ENCODE peak calls at places on chromosomes 5 and 9, in ten cellular contexts. I, G, A, F, D, L, E, K, Q and R are unnamed samples.

GRCh38 chr9:135716045-135716444 is 14.1 kb downstream of the KCNT1 start:
- DNase-seq in G (no peak), F (no peak), K (no peak), E (no peak), D (no peak), I (no peak), A (no peak), Q (no peak), L (no peak), R (no peak)

GRCh38 chr5:5695266-5695665 is 272.8 kb downstream of the ICE1 start:
- DNase-seq in F (no peak), Q (no peak), D (no peak), G (no peak), I (no peak), A (no peak), K (no peak), L (no peak), E (no peak), R (no peak)

GRCh38 chr9:2255128-2255527 is 240.0 kb downstream of the SMARCA2 start:
- DNase-seq in L (no peak), K (no peak), A (no peak), D (no peak), I (no peak), Q (no peak), G (no peak), E (no peak), F (no peak), R (no peak)

GRCh38 chr5:127934791-127935256 is 148.7 kb upstream of the SLC12A2 start:
- DNase-seq in Q (peak), I (peak), E (no peak), A (peak), K (no peak), L (peak), F (no peak), G (no peak), D (no peak), R (no peak)

GRCh38 chr5:100108883-100109282 is 426.3 kb upstream of the FAM174A start:
- DNase-seq in I (no peak), F (no peak), A (no peak), D (no peak), G (no peak), L (no peak), E (no peak), K (no peak), Q (no peak), R (no peak)

GRCh38 chr5:139140631-139141071 is 57.5 kb downstream of the SIL1 start:
- DNase-seq in D (no peak), F (peak), Q (peak), E (no peak), A (peak), I (peak), G (no peak), L (no peak), K (no peak), R (peak)

GRCh38 chr9:69443178-69443577 is 118.2 kb downstream of the ENTREP1 start:
- DNase-seq in K (no peak), E (no peak), A (no peak), G (no peak), D (peak), L (no peak), I (no peak), Q (no peak), F (no peak), R (no peak)

GRCh38 chr5:171714851-171715250 is 70.8 kb upstream of the SMIM23 start:
- DNase-seq in A (no peak), D (no peak), E (no peak), Q (no peak), G (no peak), L (no peak), K (no peak), I (no peak), F (no peak), R (no peak)

GRCh38 chr5:96197359-96197758 is 235.7 kb downstream of the PCSK1 start:
- DNase-seq in D (no peak), Q (no peak), F (no peak), L (no peak), A (no peak), E (no peak), K (no peak), I (no peak), G (no peak), R (no peak)

GRCh38 chr5:144276034-144276822 is 105.6 kb downstream of the KCTD16 start:
- DNase-seq in L (no peak), A (peak), Q (peak), K (no peak), E (no peak), G (no peak), I (peak), D (no peak), F (no peak), R (no peak)

GRCh38 chr5:95842955-95843544 is 20.5 kb upstream of the GLRX start:
- DNase-seq in E (peak), A (peak), G (peak), F (peak), Q (peak), D (peak), I (peak), K (peak), L (peak), R (peak)

GRCh38 chr9:92508018-92508417 is 25.7 kb upstream of the ASPN start:
- DNase-seq in D (no peak), Q (no peak), F (no peak), I (no peak), E (no peak), A (no peak), L (no peak), G (no peak), K (no peak), R (peak)

GRCh38 chr5:51378415-51378777 is 4.9 kb upstream of the ISL1 start:
- DNase-seq in L (no peak), Q (no peak), I (no peak), F (no peak), K (no peak), D (no peak), G (no peak), E (no peak), A (no peak), R (no peak)

GRCh38 chr9:102225806-102226441 is 487.5 kb upstream of the GRIN3A start:
- DNase-seq in A (peak), K (no peak), L (no peak), E (no peak), Q (no peak), I (no peak), G (no peak), D (no peak), F (no peak), R (no peak)

GRCh38 chr5:134127376-134127861 is 12.9 kb downstream of the TCF7 start:
- DNase-seq in D (no peak), L (peak), F (no peak), A (peak), K (no peak), Q (peak), E (no peak), G (no peak), I (peak), R (no peak)

GRCh38 chr5:144487761-144488160 is 317.1 kb downstream of the KCTD16 start:
- DNase-seq in I (peak), K (no peak), D (no peak), E (no peak), G (no peak), A (no peak), L (no peak), Q (no peak), F (no peak), R (no peak)

GRCh38 chr9:136137321-136138054 is 18.8 kb upstream of the TMEM250 start:
- DNase-seq in E (no peak), Q (no peak), G (no peak), I (no peak), F (no peak), K (no peak), L (no peak), D (no peak), A (no peak), R (no peak)

DNA sequence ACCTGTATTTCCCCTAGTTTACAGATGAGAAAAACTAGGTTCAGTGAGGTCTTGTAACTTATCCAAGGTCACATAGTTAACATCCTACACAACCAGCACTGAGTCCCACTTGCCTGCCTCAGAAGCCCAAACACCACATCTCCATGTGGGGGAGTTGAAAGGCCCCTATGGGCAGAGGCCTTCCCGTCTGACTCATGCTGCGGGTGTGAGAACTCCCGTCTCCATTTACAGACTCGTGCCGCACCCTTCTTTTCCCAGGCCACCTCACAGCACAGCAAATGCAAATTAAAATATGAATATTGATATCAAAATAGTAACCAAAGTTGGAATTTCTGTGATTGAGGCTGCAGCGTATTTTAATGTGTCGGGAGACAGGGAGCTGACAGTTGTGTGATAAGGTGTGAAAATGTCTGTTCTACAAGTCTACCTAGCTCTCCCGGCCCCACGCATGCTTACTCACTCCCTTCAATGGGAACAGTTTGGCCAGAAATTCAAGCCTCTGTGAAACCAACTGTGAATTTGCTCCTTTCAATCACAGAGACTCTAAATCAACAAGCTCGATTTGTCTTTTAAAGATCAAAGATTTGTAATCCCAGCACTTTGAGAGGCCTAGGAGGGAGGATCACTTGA is 90.1 kb downstream of the CRB2 start:
- DNase-seq in D (peak), Q (peak), K (no peak), E (no peak), L (peak), F (no peak), A (peak), G (no peak), I (no peak), R (no peak)
- TF ChIP-seq CTCF in D (no peak), Q (no peak), K (no peak), E (no peak), L (no peak), F (no peak), A (no peak), G (no peak), I (no peak), R (no peak)

GRCh38 chr9:37034320-37034937 is 361 bp upstream of the PAX5 start:
- DNase-seq in K (no peak), F (no peak), E (peak), D (no peak), L (no peak), Q (no peak), G (no peak), I (no peak), A (no peak), R (no peak)
- TF ChIP-seq CTCF in K (no peak), F (no peak), E (peak), D (no peak), L (peak), Q (no peak), G (no peak), I (no peak), A (no peak), R (no peak)

GRCh38 chr9:95087659-95088242 is 229.8 kb downstream of the FANCC start:
- DNase-seq in E (no peak), Q (no peak), K (no peak), L (peak), G (no peak), D (peak), I (no peak), F (no peak), A (no peak), R (peak)
- TF ChIP-seq CTCF in E (peak), Q (no peak), K (peak), L (no peak), G (no peak), D (peak), I (peak), F (no peak), A (peak), R (no peak)

GRCh38 chr5:142640316-142641005 is 45.4 kb downstream of the FGF1 start:
- DNase-seq in A (no peak), K (no peak), E (no peak), G (no peak), D (no peak), I (no peak), Q (no peak), F (no peak), L (no peak), R (no peak)

GRCh38 chr5:142644127-142644526 is 41.8 kb downstream of the FGF1 start:
- DNase-seq in A (no peak), E (no peak), K (no peak), F (no peak), G (no peak), I (peak), L (peak), D (no peak), Q (no peak), R (no peak)

GRCh38 chr5:142641681-142642080 is 44.2 kb downstream of the FGF1 start:
- DNase-seq in I (no peak), E (no peak), F (no peak), G (no peak), D (no peak), A (no peak), K (no peak), Q (no peak), L (no peak), R (no peak)

GRCh38 chr5:142644640-142645361 is 41.1 kb downstream of the FGF1 start:
- DNase-seq in Q (peak), E (no peak), F (peak), K (no peak), A (peak), D (no peak), L (peak), G (no peak), I (peak), R (peak)

GRCh38 chr5:142642427-142642826 is 43.5 kb downstream of the FGF1 start:
- DNase-seq in Q (no peak), G (no peak), E (no peak), K (no peak), D (no peak), I (no peak), A (no peak), F (no peak), L (no peak), R (no peak)
- TF ChIP-seq CTCF in Q (no peak), G (no peak), E (no peak), K (no peak), D (no peak), I (no peak), A (no peak), F (no peak), L (no peak), R (no peak)

DNA sequence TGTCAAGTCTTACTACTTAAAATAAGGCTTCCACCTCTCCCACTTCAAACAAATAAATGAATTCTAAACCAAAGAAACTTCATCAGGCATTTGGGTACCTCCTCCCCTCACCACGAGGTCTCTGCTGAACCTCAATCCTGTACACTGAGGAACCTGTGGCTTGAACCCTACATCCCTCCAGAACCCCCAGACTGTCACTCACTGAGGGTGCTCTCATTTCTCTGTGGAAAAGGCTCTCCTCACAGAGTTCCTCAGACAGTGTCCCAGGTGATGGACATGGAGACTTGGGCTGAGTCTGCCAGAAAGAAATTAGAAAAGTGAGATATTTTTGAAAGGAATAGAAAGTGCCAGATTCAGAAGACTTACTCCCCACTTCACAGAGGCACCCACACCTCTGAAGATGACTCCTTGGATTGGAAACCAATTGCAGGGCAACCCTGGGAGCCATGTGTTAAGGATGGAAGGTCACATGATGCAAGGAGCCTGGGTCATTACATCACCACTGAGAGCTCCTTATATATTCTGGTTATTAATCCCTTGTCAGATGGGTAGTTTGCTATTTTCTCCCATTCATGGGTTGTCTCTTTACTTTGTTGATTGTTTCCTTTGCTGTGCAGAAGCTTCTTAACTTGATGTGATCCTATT is 19.8 kb downstream of the MLANA start:
- DNase-seq in L (no peak), E (no peak), K (no peak), G (no peak), F (no peak), Q (no peak), D (no peak), A (no peak), I (peak), R (no peak)
- TF ChIP-seq CTCF in L (no peak), E (no peak), K (no peak), G (no peak), F (no peak), Q (no peak), D (no peak), A (no peak), I (no peak), R (no peak)

GRCh38 chr9:114287001-114287762 is 35.7 kb upstream of the ORM1 start:
- DNase-seq in A (no peak), K (no peak), L (no peak), G (no peak), Q (no peak), F (peak), E (no peak), D (peak), I (no peak), R (peak)

GRCh38 chr9:114283551-114284111 is 39.3 kb upstream of the ORM1 start:
- DNase-seq in E (no peak), A (no peak), D (peak), K (no peak), Q (no peak), I (no peak), F (peak), L (no peak), G (no peak), R (peak)

GRCh38 chr9:114284316-114285060 is 38.4 kb upstream of the ORM1 start:
- DNase-seq in G (no peak), A (no peak), E (no peak), K (no peak), Q (no peak), F (peak), L (no peak), I (no peak), D (peak), R (peak)

GRCh38 chr9:114286146-114286679 is 36.7 kb upstream of the ORM1 start:
- DNase-seq in L (no peak), A (no peak), F (peak), I (no peak), K (no peak), Q (no peak), D (peak), E (no peak), G (no peak), R (peak)

GRCh38 chr9:114285166-114285867 is 37.6 kb upstream of the ORM1 start:
- DNase-seq in E (no peak), D (peak), F (peak), I (peak), A (peak), L (peak), Q (peak), K (no peak), G (no peak), R (peak)
- TF ChIP-seq CTCF in E (no peak), D (no peak), F (no peak), I (peak), A (peak), L (no peak), Q (peak), K (no peak), G (no peak), R (no peak)

DNA sequence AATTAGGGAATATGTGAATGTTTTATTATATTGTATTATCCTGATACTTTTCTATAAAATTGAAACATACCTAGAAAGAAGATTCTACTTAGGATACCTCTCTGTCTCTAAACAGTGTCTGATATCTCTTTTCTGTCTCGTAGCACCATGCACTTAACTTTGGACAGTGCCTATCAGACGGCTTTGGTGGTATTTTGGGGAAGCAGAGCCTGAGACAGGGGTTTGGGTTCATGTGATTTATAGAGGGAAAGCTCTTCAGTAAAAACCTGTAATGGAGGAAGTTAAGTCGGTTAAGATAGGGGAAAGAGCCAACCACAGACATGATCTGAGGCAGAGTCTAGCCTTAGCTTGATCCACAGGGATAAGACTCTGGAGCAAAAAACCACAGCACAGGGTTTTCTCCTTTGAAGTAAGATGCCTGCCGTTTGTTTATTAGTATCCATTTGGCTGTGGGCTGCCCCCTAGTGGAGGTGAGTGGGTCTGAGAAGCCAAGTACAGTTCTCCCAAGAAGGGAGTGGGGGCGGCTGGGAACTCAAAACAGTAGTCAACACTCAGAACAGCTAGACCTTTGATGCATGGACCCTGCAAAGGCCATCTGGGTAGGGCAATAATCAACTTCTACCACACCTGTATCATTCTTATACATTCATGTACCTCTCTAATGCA is 141.2 kb upstream of the ASTN2 start:
- DNase-seq in Q (peak), K (no peak), D (peak), E (peak), L (peak), I (peak), G (no peak), F (peak), A (peak), R (no peak)
- TF ChIP-seq CTCF in Q (peak), K (peak), D (peak), E (peak), L (peak), I (peak), G (no peak), F (peak), A (peak), R (no peak)

DNA sequence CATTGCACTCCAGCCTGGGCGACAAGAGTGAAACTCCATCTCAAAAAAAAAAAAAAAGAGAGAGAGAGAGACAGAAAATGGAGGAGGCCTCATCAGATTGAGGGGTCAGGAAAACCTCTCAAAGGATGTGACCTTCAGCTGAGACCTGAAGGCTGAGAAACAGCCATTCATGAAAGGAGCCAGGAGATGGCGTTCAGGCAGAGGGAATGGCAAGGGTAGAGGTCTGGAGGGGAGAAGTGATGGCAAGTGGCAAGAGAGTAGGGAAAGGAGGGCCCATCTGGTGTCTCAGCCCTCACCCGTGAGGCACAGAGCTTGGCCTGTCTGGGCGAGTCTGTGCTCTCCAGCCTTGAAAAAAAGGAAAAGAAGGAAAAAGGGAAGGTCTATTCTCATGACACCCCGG is 17.0 kb downstream of the CAMK2A start:
- DNase-seq in A (peak), I (peak), E (peak), Q (peak), K (no peak), G (no peak), L (peak), F (no peak), D (no peak), R (no peak)
- TF ChIP-seq CTCF in A (peak), I (peak), E (peak), Q (peak), K (peak), G (no peak), L (peak), F (peak), D (peak), R (no peak)